ENCODE peak calls at places on chromosome 7, in ten cellular contexts. One of them, this sample, is unnamed.

GRCh38 chr7:111869266-111869665 is 307.0 kb upstream of the IMMP2L start:
- DNase-seq in choroid plexus epithelial cell: no peak
- DNase-seq in HFF-Myc: no peak
- DNase-seq in endothelial cell of umbilical vein: no peak
- DNase-seq in cardiac muscle cell: no peak
- DNase-seq in heart right ventricle: no peak
- DNase-seq in Panc1: no peak
- DNase-seq in tibial artery: no peak
- DNase-seq in retinal pigment epithelial cell: no peak
- DNase-seq in AG04450: no peak
- DNase-seq in this sample: no peak

GRCh38 chr7:20786779-20787651 is at the start of gene SP8:
- DNase-seq in choroid plexus epithelial cell: no peak
- DNase-seq in endothelial cell of umbilical vein: peak
- DNase-seq in HFF-Myc: no peak
- DNase-seq in heart right ventricle: peak
- DNase-seq in Panc1: no peak
- DNase-seq in retinal pigment epithelial cell: no peak
- DNase-seq in tibial artery: no peak
- DNase-seq in AG04450: no peak
- DNase-seq in cardiac muscle cell: no peak
- DNase-seq in this sample: no peak

GRCh38 chr7:69211739-69212138 is 386.5 kb upstream of the AUTS2 start:
- DNase-seq in retinal pigment epithelial cell: no peak
- DNase-seq in heart right ventricle: no peak
- DNase-seq in cardiac muscle cell: no peak
- DNase-seq in tibial artery: no peak
- DNase-seq in AG04450: no peak
- DNase-seq in choroid plexus epithelial cell: no peak
- DNase-seq in Panc1: no peak
- DNase-seq in HFF-Myc: no peak
- DNase-seq in endothelial cell of umbilical vein: no peak
- DNase-seq in this sample: no peak

GRCh38 chr7:141697211-141697871 is 4.6 kb downstream of the DENND11 start:
- DNase-seq in choroid plexus epithelial cell: peak
- DNase-seq in HFF-Myc: no peak
- DNase-seq in Panc1: no peak
- DNase-seq in cardiac muscle cell: no peak
- DNase-seq in heart right ventricle: no peak
- DNase-seq in retinal pigment epithelial cell: peak
- DNase-seq in endothelial cell of umbilical vein: peak
- DNase-seq in tibial artery: no peak
- DNase-seq in AG04450: peak
- DNase-seq in this sample: no peak

GRCh38 chr7:144524271-144524670 is 120.8 kb upstream of the NOBOX start:
- DNase-seq in tibial artery: no peak
- DNase-seq in Panc1: no peak
- DNase-seq in endothelial cell of umbilical vein: no peak
- DNase-seq in retinal pigment epithelial cell: no peak
- DNase-seq in AG04450: no peak
- DNase-seq in HFF-Myc: no peak
- DNase-seq in cardiac muscle cell: no peak
- DNase-seq in choroid plexus epithelial cell: no peak
- DNase-seq in heart right ventricle: no peak
- DNase-seq in this sample: no peak

GRCh38 chr7:139598642-139599041 is 75.2 kb downstream of the CLEC2L start:
- DNase-seq in heart right ventricle: no peak
- DNase-seq in choroid plexus epithelial cell: no peak
- DNase-seq in AG04450: no peak
- DNase-seq in tibial artery: no peak
- DNase-seq in endothelial cell of umbilical vein: peak
- DNase-seq in HFF-Myc: no peak
- DNase-seq in cardiac muscle cell: peak
- DNase-seq in Panc1: no peak
- DNase-seq in retinal pigment epithelial cell: peak
- DNase-seq in this sample: no peak

GRCh38 chr7:130009848-130010688 is 41.1 kb downstream of the ZC3HC1 start:
- DNase-seq in AG04450: peak
- DNase-seq in heart right ventricle: no peak
- DNase-seq in tibial artery: no peak
- DNase-seq in endothelial cell of umbilical vein: peak
- DNase-seq in Panc1: peak
- DNase-seq in HFF-Myc: peak
- DNase-seq in cardiac muscle cell: peak
- DNase-seq in retinal pigment epithelial cell: peak
- DNase-seq in choroid plexus epithelial cell: peak
- DNase-seq in this sample: peak

GRCh38 chr7:152383341-152384234 is 52.2 kb downstream of the KMT2C start:
- DNase-seq in choroid plexus epithelial cell: peak
- DNase-seq in endothelial cell of umbilical vein: no peak
- DNase-seq in AG04450: peak
- DNase-seq in heart right ventricle: no peak
- DNase-seq in retinal pigment epithelial cell: peak
- DNase-seq in HFF-Myc: peak
- DNase-seq in tibial artery: no peak
- DNase-seq in Panc1: no peak
- DNase-seq in cardiac muscle cell: peak
- DNase-seq in this sample: peak

GRCh38 chr7:47796347-47796746 is 151.9 kb downstream of the PKD1L1 start:
- DNase-seq in endothelial cell of umbilical vein: no peak
- DNase-seq in tibial artery: no peak
- DNase-seq in choroid plexus epithelial cell: no peak
- DNase-seq in AG04450: no peak
- DNase-seq in heart right ventricle: no peak
- DNase-seq in retinal pigment epithelial cell: no peak
- DNase-seq in cardiac muscle cell: no peak
- DNase-seq in HFF-Myc: no peak
- DNase-seq in Panc1: no peak
- DNase-seq in this sample: peak

GRCh38 chr7:36390199-36391090 is 783 bp downstream of the ANLN start:
- DNase-seq in HFF-Myc: peak
- DNase-seq in endothelial cell of umbilical vein: peak
- DNase-seq in tibial artery: peak
- DNase-seq in retinal pigment epithelial cell: peak
- DNase-seq in choroid plexus epithelial cell: peak
- DNase-seq in heart right ventricle: peak
- DNase-seq in AG04450: peak
- DNase-seq in cardiac muscle cell: peak
- DNase-seq in Panc1: peak
- DNase-seq in this sample: peak

GRCh38 chr7:909358-910329 is 33.3 kb downstream of the GET4 start:
- DNase-seq in HFF-Myc: no peak
- DNase-seq in Panc1: no peak
- DNase-seq in endothelial cell of umbilical vein: no peak
- DNase-seq in heart right ventricle: peak
- DNase-seq in retinal pigment epithelial cell: no peak
- DNase-seq in cardiac muscle cell: peak
- DNase-seq in tibial artery: peak
- DNase-seq in choroid plexus epithelial cell: peak
- DNase-seq in AG04450: no peak
- DNase-seq in this sample: peak

GRCh38 chr7:12137283-12137682 is 73.8 kb upstream of the TMEM106B start:
- DNase-seq in tibial artery: no peak
- DNase-seq in Panc1: no peak
- DNase-seq in retinal pigment epithelial cell: no peak
- DNase-seq in endothelial cell of umbilical vein: no peak
- DNase-seq in cardiac muscle cell: no peak
- DNase-seq in heart right ventricle: no peak
- DNase-seq in HFF-Myc: no peak
- DNase-seq in choroid plexus epithelial cell: no peak
- DNase-seq in AG04450: no peak
- DNase-seq in this sample: peak

GRCh38 chr7:101815826-101816488 is 1.5 kb upstream of the CUX1 start:
- DNase-seq in tibial artery: peak
- DNase-seq in Panc1: no peak
- DNase-seq in choroid plexus epithelial cell: peak
- DNase-seq in AG04450: peak
- DNase-seq in HFF-Myc: no peak
- DNase-seq in cardiac muscle cell: peak
- DNase-seq in retinal pigment epithelial cell: no peak
- DNase-seq in heart right ventricle: peak
- DNase-seq in endothelial cell of umbilical vein: peak
- DNase-seq in this sample: peak

GRCh38 chr7:23273141-23273599 is 26.0 kb upstream of the MALSU1 start:
- DNase-seq in retinal pigment epithelial cell: peak
- DNase-seq in HFF-Myc: peak
- DNase-seq in endothelial cell of umbilical vein: peak
- DNase-seq in tibial artery: peak
- DNase-seq in cardiac muscle cell: peak
- DNase-seq in AG04450: peak
- DNase-seq in Panc1: peak
- DNase-seq in choroid plexus epithelial cell: peak
- DNase-seq in heart right ventricle: peak
- DNase-seq in this sample: peak
- H3K4me3 ChIP-seq in retinal pigment epithelial cell: no peak
- H3K4me3 ChIP-seq in HFF-Myc: no peak
- H3K4me3 ChIP-seq in endothelial cell of umbilical vein: no peak
- H3K4me3 ChIP-seq in tibial artery: no peak
- H3K4me3 ChIP-seq in cardiac muscle cell: no peak
- H3K4me3 ChIP-seq in AG04450: no peak
- H3K4me3 ChIP-seq in Panc1: peak
- H3K4me3 ChIP-seq in choroid plexus epithelial cell: no peak
- H3K4me3 ChIP-seq in heart right ventricle: no peak
- H3K4me3 ChIP-seq in this sample: no peak

DNA sequence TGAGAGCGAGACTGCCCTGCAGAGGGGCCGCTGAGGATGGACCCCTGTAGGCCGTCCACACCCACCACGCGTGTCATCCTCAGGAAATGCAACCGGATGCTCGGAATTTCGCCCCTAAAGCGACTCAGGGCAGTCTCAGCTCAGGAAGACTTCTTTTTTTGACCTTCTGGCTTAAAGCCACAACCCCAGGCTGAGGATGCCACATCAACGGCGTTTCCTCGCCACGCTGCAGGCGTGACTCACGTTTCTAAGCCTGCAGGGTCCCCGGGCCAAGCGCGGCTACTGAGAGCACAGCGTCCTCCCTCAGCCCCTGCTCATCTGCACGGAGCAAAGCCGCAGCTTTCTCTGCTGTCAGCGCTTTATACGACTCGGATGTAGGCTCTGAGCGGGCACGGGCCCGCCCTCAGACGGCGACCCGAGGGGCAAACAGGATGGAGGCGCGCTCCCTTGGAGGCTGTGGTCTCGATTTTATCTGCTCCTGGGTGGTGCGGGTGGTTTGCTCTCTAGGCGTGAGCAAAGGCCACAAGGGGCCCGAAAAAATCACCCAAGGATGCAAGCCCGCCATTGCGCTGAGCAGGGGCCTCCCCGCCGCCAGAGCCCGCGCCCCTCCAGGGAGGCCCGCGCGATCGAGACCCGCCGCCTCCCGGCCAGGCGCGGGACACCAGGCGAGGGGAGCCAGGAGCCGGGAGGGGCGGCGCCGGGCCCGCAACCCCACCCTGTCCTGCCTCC is 726 bp upstream of the INSIG1 start:
- DNase-seq in tibial artery: peak
- DNase-seq in AG04450: peak
- DNase-seq in HFF-Myc: peak
- DNase-seq in choroid plexus epithelial cell: peak
- DNase-seq in cardiac muscle cell: peak
- DNase-seq in retinal pigment epithelial cell: no peak
- DNase-seq in endothelial cell of umbilical vein: peak
- DNase-seq in Panc1: no peak
- DNase-seq in heart right ventricle: peak
- DNase-seq in this sample: peak
- TF ChIP-seq CTCF in tibial artery: peak
- TF ChIP-seq CTCF in AG04450: peak
- TF ChIP-seq CTCF in HFF-Myc: peak
- TF ChIP-seq CTCF in choroid plexus epithelial cell: no peak
- TF ChIP-seq CTCF in cardiac muscle cell: no peak
- TF ChIP-seq CTCF in retinal pigment epithelial cell: no peak
- TF ChIP-seq CTCF in endothelial cell of umbilical vein: peak
- TF ChIP-seq CTCF in Panc1: no peak
- TF ChIP-seq CTCF in heart right ventricle: peak
- TF ChIP-seq CTCF in this sample: no peak

DNA sequence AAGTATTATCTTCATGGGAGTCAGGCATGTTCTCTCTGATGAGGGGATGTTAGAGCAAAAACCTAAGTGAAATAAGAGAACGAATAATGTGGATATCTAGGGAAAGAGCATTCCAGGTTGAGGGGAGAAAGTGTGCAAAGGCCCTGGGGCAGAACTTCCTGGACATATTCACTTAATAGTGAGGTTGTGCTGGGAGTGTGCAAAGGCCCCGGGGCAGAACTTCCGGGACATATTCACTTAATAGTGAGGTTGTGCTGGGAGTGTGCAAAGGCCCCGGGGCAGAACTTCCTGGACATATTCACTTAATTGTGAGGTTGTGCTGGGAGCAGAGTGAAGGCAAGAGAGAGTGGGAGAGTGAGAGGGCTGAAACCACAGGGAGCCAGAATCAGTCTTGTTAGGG is 11.8 kb downstream of the PON1 start:
- DNase-seq in retinal pigment epithelial cell: no peak
- DNase-seq in endothelial cell of umbilical vein: no peak
- DNase-seq in AG04450: no peak
- DNase-seq in Panc1: no peak
- DNase-seq in heart right ventricle: no peak
- DNase-seq in HFF-Myc: no peak
- DNase-seq in cardiac muscle cell: no peak
- DNase-seq in choroid plexus epithelial cell: no peak
- DNase-seq in tibial artery: no peak
- DNase-seq in this sample: no peak
- H3K4me3 ChIP-seq in retinal pigment epithelial cell: no peak
- H3K4me3 ChIP-seq in endothelial cell of umbilical vein: no peak
- H3K4me3 ChIP-seq in AG04450: no peak
- H3K4me3 ChIP-seq in Panc1: no peak
- H3K4me3 ChIP-seq in heart right ventricle: no peak
- H3K4me3 ChIP-seq in HFF-Myc: no peak
- H3K4me3 ChIP-seq in cardiac muscle cell: no peak
- H3K4me3 ChIP-seq in choroid plexus epithelial cell: no peak
- H3K4me3 ChIP-seq in tibial artery: no peak
- H3K4me3 ChIP-seq in this sample: no peak

GRCh38 chr7:39186671-39187070 is 209.0 kb downstream of the POU6F2 start:
- DNase-seq in cardiac muscle cell: no peak
- DNase-seq in tibial artery: no peak
- DNase-seq in endothelial cell of umbilical vein: no peak
- DNase-seq in Panc1: no peak
- DNase-seq in choroid plexus epithelial cell: no peak
- DNase-seq in AG04450: no peak
- DNase-seq in retinal pigment epithelial cell: no peak
- DNase-seq in heart right ventricle: no peak
- DNase-seq in HFF-Myc: no peak
- DNase-seq in this sample: no peak

GRCh38 chr7:39187130-39187529 is 209.4 kb downstream of the POU6F2 start:
- DNase-seq in tibial artery: no peak
- DNase-seq in choroid plexus epithelial cell: no peak
- DNase-seq in AG04450: no peak
- DNase-seq in heart right ventricle: no peak
- DNase-seq in HFF-Myc: no peak
- DNase-seq in retinal pigment epithelial cell: no peak
- DNase-seq in endothelial cell of umbilical vein: no peak
- DNase-seq in Panc1: no peak
- DNase-seq in cardiac muscle cell: no peak
- DNase-seq in this sample: no peak

GRCh38 chr7:39181398-39181797 is 203.7 kb downstream of the POU6F2 start:
- DNase-seq in choroid plexus epithelial cell: no peak
- DNase-seq in cardiac muscle cell: no peak
- DNase-seq in tibial artery: no peak
- DNase-seq in AG04450: no peak
- DNase-seq in HFF-Myc: no peak
- DNase-seq in heart right ventricle: no peak
- DNase-seq in endothelial cell of umbilical vein: no peak
- DNase-seq in Panc1: no peak
- DNase-seq in retinal pigment epithelial cell: no peak
- DNase-seq in this sample: no peak

GRCh38 chr7:39186131-39186530 is 208.4 kb downstream of the POU6F2 start:
- DNase-seq in retinal pigment epithelial cell: no peak
- DNase-seq in cardiac muscle cell: no peak
- DNase-seq in AG04450: no peak
- DNase-seq in Panc1: no peak
- DNase-seq in endothelial cell of umbilical vein: no peak
- DNase-seq in choroid plexus epithelial cell: no peak
- DNase-seq in tibial artery: no peak
- DNase-seq in heart right ventricle: no peak
- DNase-seq in HFF-Myc: no peak
- DNase-seq in this sample: no peak

GRCh38 chr7:39184387-39184786 is 206.7 kb downstream of the POU6F2 start:
- DNase-seq in cardiac muscle cell: no peak
- DNase-seq in retinal pigment epithelial cell: peak
- DNase-seq in tibial artery: no peak
- DNase-seq in heart right ventricle: no peak
- DNase-seq in AG04450: no peak
- DNase-seq in endothelial cell of umbilical vein: no peak
- DNase-seq in HFF-Myc: no peak
- DNase-seq in choroid plexus epithelial cell: no peak
- DNase-seq in Panc1: no peak
- DNase-seq in this sample: no peak
- TF ChIP-seq CTCF in cardiac muscle cell: no peak
- TF ChIP-seq CTCF in retinal pigment epithelial cell: peak
- TF ChIP-seq CTCF in tibial artery: no peak
- TF ChIP-seq CTCF in heart right ventricle: no peak
- TF ChIP-seq CTCF in AG04450: no peak
- TF ChIP-seq CTCF in endothelial cell of umbilical vein: no peak
- TF ChIP-seq CTCF in HFF-Myc: no peak
- TF ChIP-seq CTCF in choroid plexus epithelial cell: no peak
- TF ChIP-seq CTCF in Panc1: no peak
- TF ChIP-seq CTCF in this sample: no peak

This sample was measured in fibroblast of villous mesenchyme.